ENCODE peak calls at places on chromosomes 11 and 22, in nine cellular contexts. Q is transverse colon, V is GM12878, P is breast epithelium, O is hepatocyte, N is IMR-90, F is body of pancreas, G is tibial nerve, W is small intestine. E is an unnamed sample. For H3K36me3 and H3K4me1, the result is how much of the 10 kb centered on the place peaks cover.

GRCh38 chr22:26763633-26764295 is 106.4 kb downstream of the MIAT start:
- DNase-seq in W (no peak), V (no peak), N (peak), O (peak), F (no peak), G (peak), Q (no peak), P (no peak), E (peak)

GRCh38 chr22:38649841-38650522 is 6.2 kb downstream of the FAM227A start:
- DNase-seq in V (no peak), O (no peak), W (no peak), N (no peak), Q (no peak), G (no peak), P (no peak), F (no peak), E (no peak)

GRCh38 chr11:57471496-57471895 is 11.2 kb downstream of the RTN4RL2 start:
- DNase-seq in G (no peak), Q (no peak), W (no peak), V (no peak), F (peak), O (no peak), P (no peak), N (no peak), E (no peak)

GRCh38 chr11:80838153-80838552 is 1397.3 kb upstream of the TENM4 start:
- DNase-seq in V (peak), O (no peak), N (no peak), P (no peak), Q (no peak), F (no peak), W (no peak), G (no peak), E (no peak)

GRCh38 chr22:22908941-22909604 is 21.5 kb downstream of the IGLL5 start:
- DNase-seq in P (no peak), F (no peak), N (no peak), W (no peak), O (no peak), V (no peak), Q (no peak), G (no peak), E (no peak)

GRCh38 chr11:70913715-70914231 is 338.6 kb downstream of the SHANK2 start:
- DNase-seq in G (no peak), V (no peak), F (no peak), Q (peak), N (no peak), P (peak), W (peak), O (no peak), E (peak)

GRCh38 chr11:88310246-88310645 is 27.3 kb downstream of the CTSC start:
- DNase-seq in P (no peak), N (peak), Q (no peak), W (no peak), F (no peak), G (no peak), O (no peak), V (no peak), E (no peak)

GRCh38 chr22:20758688-20759087 is 15.2 kb upstream of the SERPIND1 start:
- DNase-seq in P (no peak), V (no peak), O (no peak), G (no peak), Q (no peak), W (no peak), N (no peak), F (no peak), E (peak)

GRCh38 chr22:26464312-26464711 is 19.3 kb downstream of the HPS4 start:
- DNase-seq in O (no peak), W (no peak), G (peak), Q (no peak), V (no peak), N (no peak), F (no peak), P (no peak), E (no peak)

GRCh38 chr11:118914178-118914918 is 11.4 kb downstream of the BCL9L start:
- DNase-seq in V (no peak), O (no peak), W (peak), G (no peak), P (no peak), N (no peak), F (peak), Q (peak), E (peak)

GRCh38 chr22:30890689-30891442 is 77.7 kb downstream of the MORC2 start:
- DNase-seq in W (peak), P (no peak), V (no peak), G (no peak), F (peak), N (peak), Q (peak), O (peak), E (peak)

GRCh38 chr22:24525416-24526037 is 29.4 kb downstream of the GUCD1 start:
- DNase-seq in O (peak), N (peak), Q (peak), P (peak), G (peak), F (peak), V (peak), W (peak), E (peak)

GRCh38 chr11:65778901-65779668 is 1.7 kb downstream of the AP5B1 start:
- DNase-seq in O (peak), W (no peak), F (no peak), P (peak), V (no peak), N (no peak), G (no peak), Q (no peak), E (no peak)

GRCh38 chr22:36177160-36177559 is 16.6 kb upstream of the APOL3 start:
- DNase-seq in Q (no peak), N (no peak), W (no peak), F (no peak), P (no peak), G (no peak), V (no peak), O (no peak), E (no peak)

GRCh38 chr11:121418625-121419114 is 33.4 kb upstream of the SORL1 start:
- DNase-seq in F (no peak), N (no peak), G (peak), O (no peak), V (no peak), Q (peak), W (peak), P (no peak), E (peak)

GRCh38 chr11:86124251-86125233 is 55.7 kb upstream of the PICALM start:
- DNase-seq in G (no peak), V (no peak), N (no peak), Q (no peak), W (no peak), F (no peak), P (no peak), O (no peak), E (no peak)

GRCh38 chr11:117551761-117552343 is 224.2 kb downstream of the CEP164 start:
- DNase-seq in P (no peak), O (no peak), N (no peak), F (no peak), W (no peak), Q (no peak), V (no peak), G (no peak), E (no peak)

GRCh38 chr11:23897453-23898289 is 599.2 kb upstream of the LUZP2 start:
- DNase-seq in W (no peak), Q (no peak), P (no peak), N (peak), O (peak), V (no peak), G (no peak), F (no peak), E (peak)

GRCh38 chr11:119793335-119793984 is 64.5 kb upstream of the NECTIN1 start:
- DNase-seq in G (no peak), F (no peak), V (no peak), N (no peak), W (no peak), P (no peak), O (no peak), Q (no peak), E (no peak)

GRCh38 chr11:10857604-10858504 is at the start of gene ZBED5:
- DNase-seq in V (peak), F (peak), G (peak), N (peak), P (peak), O (peak), Q (peak), W (peak), E (peak)

GRCh38 chr11:104254347-104254746 is 90.4 kb upstream of the PDGFD start:
- DNase-seq in P (no peak), F (peak), W (peak), G (no peak), O (peak), Q (no peak), N (no peak), V (no peak), E (peak)

GRCh38 chr11:794766-795637 is 3.1 kb downstream of the SLC25A22 start:
- DNase-seq in G (no peak), F (peak), P (no peak), W (peak), N (no peak), O (no peak), Q (peak), V (no peak), E (peak)

GRCh38 chr11:45104006-45104789 is 42.2 kb upstream of the PRDM11 start:
- DNase-seq in P (no peak), G (no peak), F (no peak), V (no peak), W (no peak), Q (no peak), O (peak), N (no peak), E (no peak)

GRCh38 chr11:1888811-1889526 is 2.7 kb downstream of the PRR33 start:
- DNase-seq in F (no peak), N (no peak), P (no peak), O (no peak), G (no peak), W (peak), V (no peak), Q (peak), E (no peak)

GRCh38 chr11:78414321-78415051 is 3.1 kb downstream of the GAB2 start:
- DNase-seq in V (no peak), W (peak), G (no peak), Q (no peak), P (no peak), O (peak), F (no peak), N (peak), E (no peak)

GRCh38 chr11:110319501-110319900 is 23.1 kb upstream of the RDX start:
- DNase-seq in N (no peak), W (no peak), P (no peak), G (no peak), F (no peak), V (no peak), O (no peak), Q (no peak), E (no peak)

GRCh38 chr11:102226702-102227101 is 90.6 kb upstream of the BIRC3 start:
- DNase-seq in V (no peak), N (peak), G (no peak), Q (no peak), F (no peak), P (no peak), W (peak), O (peak), E (no peak)

GRCh38 chr11:119194811-119195210 is 9.5 kb downstream of the NHERF4 start:
- DNase-seq in N (no peak), Q (no peak), V (no peak), F (no peak), O (no peak), G (no peak), W (no peak), P (no peak), E (no peak)

GRCh38 chr11:13699041-13699440 is 30.6 kb downstream of the FAR1 start:
- DNase-seq in G (no peak), O (no peak), P (no peak), V (no peak), W (peak), F (no peak), Q (no peak), N (no peak), E (no peak)

GRCh38 chr22:35335936-35336781 is 36.5 kb downstream of the TOM1 start:
- DNase-seq in F (peak), P (no peak), N (no peak), W (no peak), V (no peak), G (no peak), Q (no peak), O (no peak), E (no peak)

GRCh38 chr22:23305922-23306374 is 125.6 kb downstream of the BCR start:
- DNase-seq in W (peak), N (peak), Q (peak), G (peak), P (peak), O (peak), V (no peak), F (no peak), E (no peak)

GRCh38 chr11:119533931-119534694 is 111.1 kb upstream of the THY1 start:
- DNase-seq in G (peak), W (peak), O (peak), N (peak), P (peak), Q (peak), V (peak), F (peak), E (peak)

GRCh38 chr11:63802637-63803414 is 10.4 kb upstream of the SPINDOC start:
- DNase-seq in F (no peak), O (no peak), P (no peak), Q (no peak), G (no peak), V (no peak), W (peak), N (peak), E (peak)

GRCh38 chr11:96978751-96979150 is 588.9 kb downstream of the JRKL start:
- DNase-seq in O (no peak), N (no peak), P (no peak), W (no peak), V (no peak), G (no peak), Q (no peak), F (no peak), E (no peak)

GRCh38 chr11:89321401-89321800 is 143.7 kb downstream of the TYR start:
- DNase-seq in V (no peak), Q (no peak), W (no peak), F (no peak), O (no peak), N (no peak), P (no peak), G (no peak), E (no peak)

GRCh38 chr11:78652866-78653265 is 78.2 kb upstream of the NARS2 start:
- DNase-seq in N (no peak), V (no peak), Q (no peak), F (no peak), P (no peak), G (no peak), O (no peak), W (no peak), E (no peak)

GRCh38 chr11:125083312-125084056 is 20.4 kb downstream of the SLC37A2 start:
- DNase-seq in O (no peak), V (no peak), P (no peak), F (no peak), W (no peak), Q (no peak), N (no peak), G (no peak), E (no peak)

GRCh38 chr11:27464155-27464759 is 8.3 kb downstream of the LGR4 start:
- DNase-seq in O (peak), F (peak), G (no peak), V (no peak), Q (no peak), P (no peak), W (peak), N (peak), E (no peak)

GRCh38 chr11:47271961-47272661 is 2.2 kb downstream of the MADD start:
- DNase-seq in Q (peak), V (no peak), P (no peak), O (no peak), F (peak), W (peak), N (no peak), G (no peak), E (peak)

GRCh38 chr11:126407101-126407521 is 51.6 kb downstream of the ST3GAL4 start:
- DNase-seq in G (no peak), P (no peak), V (no peak), N (no peak), Q (no peak), W (no peak), F (no peak), O (no peak), E (no peak)
- H3K36me3 ChIP-seq in G (under half), P (under half), V (under half), N (under half), Q (under half), W (under half), F (under half), O (under half), E (under half)

GRCh38 chr11:94653561-94653960 is 86.4 kb downstream of the PIWIL4 start:
- DNase-seq in V (no peak), N (no peak), P (no peak), Q (no peak), F (no peak), W (no peak), G (no peak), O (no peak), E (no peak)
- H3K4me1 ChIP-seq in V (under half), N (under half), P (under half), Q (under half), F (under half), W (under half), G (under half), O (under half), E (under half)

GRCh38 chr22:19375435-19375834 is 56.1 kb downstream of the HIRA start:
- DNase-seq in W (no peak), P (no peak), G (no peak), N (no peak), Q (no peak), F (no peak), O (no peak), V (no peak), E (no peak)

GRCh38 chr22:19376247-19376646 is 55.3 kb downstream of the HIRA start:
- DNase-seq in W (no peak), N (no peak), V (no peak), O (no peak), G (no peak), F (no peak), P (no peak), Q (no peak), E (no peak)

GRCh38 chr22:19378362-19378711 is 53.2 kb downstream of the HIRA start:
- DNase-seq in N (no peak), Q (no peak), W (no peak), P (no peak), G (no peak), O (no peak), V (no peak), F (no peak), E (no peak)

GRCh38 chr22:19376971-19377370 is 54.6 kb downstream of the HIRA start:
- DNase-seq in G (no peak), N (no peak), P (no peak), F (no peak), V (no peak), W (no peak), Q (no peak), O (no peak), E (no peak)

DNA sequence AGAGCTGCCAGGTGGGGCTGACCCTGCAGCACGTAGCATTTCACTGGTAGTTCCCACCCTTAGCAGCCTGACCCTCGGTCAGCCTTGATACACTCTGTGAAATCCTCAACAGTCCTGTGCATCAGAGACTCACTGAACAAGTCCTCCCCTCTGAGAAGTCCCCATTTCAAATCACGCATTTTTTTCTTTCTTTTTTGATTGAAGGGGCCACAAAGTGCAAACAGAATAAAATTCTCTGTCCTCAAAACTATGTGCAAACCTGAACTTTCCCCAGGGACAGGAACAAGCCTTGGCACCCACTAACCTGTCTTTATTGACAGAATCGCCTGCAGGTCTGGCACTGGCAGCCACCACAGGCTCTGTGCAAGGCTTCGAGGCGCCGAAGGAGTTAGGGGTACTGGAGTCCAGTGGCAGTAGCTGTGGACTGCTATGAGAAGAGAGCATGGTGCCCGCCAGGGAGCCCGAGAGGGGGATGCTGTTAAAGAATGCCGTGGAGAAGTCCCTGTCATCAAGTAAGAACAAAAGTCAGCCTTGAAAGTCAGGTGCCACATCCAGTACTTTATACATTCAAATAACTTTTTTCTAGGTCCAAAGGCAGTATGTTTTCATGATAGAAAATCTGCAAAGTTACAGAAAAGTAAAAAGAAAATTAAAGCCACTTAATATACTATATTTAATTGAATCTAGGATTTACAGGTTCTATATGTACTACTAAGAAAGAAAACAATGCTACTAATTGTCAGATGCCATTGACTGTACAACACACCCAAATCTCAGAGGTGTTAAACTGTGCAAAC is 53.8 kb downstream of the HIRA start:
- DNase-seq in G (no peak), V (no peak), F (no peak), N (no peak), Q (no peak), O (no peak), P (no peak), W (no peak), E (no peak)
- H3K36me3 ChIP-seq in G (under half), V (under half), F (under half), N (half or more), Q (half or more), O (under half), P (under half), W (under half), E (half or more)

GRCh38 chr11:3861698-3862097 is 6.2 kb downstream of the STIM1 start:
- DNase-seq in V (no peak), P (no peak), O (no peak), G (no peak), F (no peak), Q (no peak), N (no peak), W (no peak), E (no peak)
- H3K4me1 ChIP-seq in V (half or more), P (under half), O (under half), G (under half), F (half or more), Q (half or more), N (under half), W (half or more), E (under half)

GRCh38 chr22:49242480-49242879 is 585.2 kb downstream of the BRD1 start:
- DNase-seq in W (no peak), P (peak), N (no peak), F (no peak), Q (no peak), O (no peak), V (no peak), G (no peak), E (no peak)

GRCh38 chr22:49240472-49240871 is 587.2 kb downstream of the BRD1 start:
- DNase-seq in F (no peak), V (no peak), N (no peak), Q (no peak), P (no peak), G (no peak), W (no peak), O (no peak), E (no peak)

GRCh38 chr22:49240016-49240380 is 587.7 kb downstream of the BRD1 start:
- DNase-seq in Q (no peak), V (no peak), O (no peak), N (no peak), P (no peak), W (no peak), F (no peak), G (no peak), E (no peak)

GRCh38 chr22:49239264-49240015 is 588.2 kb downstream of the BRD1 start:
- DNase-seq in O (no peak), P (no peak), F (no peak), W (no peak), Q (no peak), V (no peak), N (no peak), G (no peak), E (no peak)

GRCh38 chr22:49241174-49241851 is 586.4 kb downstream of the BRD1 start:
- DNase-seq in O (no peak), F (no peak), G (no peak), N (no peak), Q (no peak), W (no peak), P (no peak), V (no peak), E (no peak)
- H3K36me3 ChIP-seq in O (under half), F (under half), G (under half), N (under half), Q (under half), W (under half), P (under half), V (under half), E (under half)

GRCh38 chr11:3169952-3170755 is 5.0 kb upstream of the OSBPL5 start:
- DNase-seq in W (no peak), Q (no peak), G (no peak), O (no peak), N (peak), F (peak), V (no peak), P (no peak), E (no peak)
- H3K4me1 ChIP-seq in W (under half), Q (under half), G (under half), O (under half), N (under half), F (under half), V (under half), P (under half), E (under half)

DNA sequence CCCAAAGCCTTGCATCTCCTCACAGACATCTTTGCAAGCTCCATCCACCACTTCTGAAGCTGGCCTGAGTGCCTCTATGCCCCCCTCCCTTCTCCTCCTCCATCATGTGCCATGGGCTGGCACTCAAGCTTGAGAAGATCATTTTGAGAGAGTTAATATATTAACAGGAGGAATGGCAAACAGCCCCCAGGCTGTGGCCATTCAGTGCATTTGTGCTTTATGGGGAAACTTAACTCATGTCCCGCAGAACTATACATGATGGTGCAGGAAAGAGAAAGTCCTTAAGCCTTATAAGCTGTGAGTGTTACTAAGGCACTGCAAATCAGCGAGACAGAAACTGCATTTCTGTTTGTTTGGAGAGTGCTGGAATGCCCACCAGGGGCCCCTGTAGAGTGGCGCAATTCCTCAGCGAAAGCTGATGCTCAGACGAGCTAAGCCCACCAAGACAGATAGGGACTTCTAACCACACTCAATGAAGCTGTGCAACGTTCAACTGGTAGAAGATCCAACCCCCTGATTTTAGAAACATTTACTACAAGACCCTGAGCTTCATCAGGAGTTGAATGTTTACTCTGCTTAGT is 26.8 kb upstream of the PHLDA2 start:
- DNase-seq in Q (no peak), N (peak), P (no peak), F (no peak), V (no peak), G (no peak), W (no peak), O (no peak), E (no peak)
- H3K36me3 ChIP-seq in Q (half or more), N (half or more), P (under half), F (under half), V (under half), G (under half), W (under half), O (under half), E (half or more)

E was measured in SJCRH30.